ENCODE peak calls at places on chromosomes 3 and 15, in nine cellular contexts. L is fibroblast of mammary gland, J is fibroblast of the aortic adventitia, T is thoracic aorta, X is cardiac muscle cell, R is GM10248, U is ovary, V is GM23338, K is foreskin fibroblast. E is an unnamed sample.

GRCh38 chr3:42163622-42164244 is 72.6 kb downstream of the TRAK1 start:
- DNase-seq in L (no peak), V (no peak), R (no peak), K (no peak), X (no peak), J (no peak), T (no peak), U (no peak), E (no peak)

GRCh38 chr15:71152542-71152941 is 37.3 kb downstream of the THSD4 start:
- DNase-seq in X (peak; percentile 12), J (no peak), V (no peak), U (no peak), K (no peak), R (no peak), T (no peak), L (no peak), E (no peak)

GRCh38 chr3:129050556-129051295 is 9.9 kb upstream of the GP9 start:
- DNase-seq in V (no peak), R (no peak), U (no peak), K (no peak), J (no peak), T (no peak), X (no peak), L (no peak), E (no peak)

GRCh38 chr3:186219211-186219638 is 110.3 kb upstream of the ETV5 start:
- DNase-seq in K (no peak), L (no peak), R (no peak), X (no peak), T (no peak), U (no peak), V (no peak), J (no peak), E (no peak)

GRCh38 chr3:142028174-142028833 is 121.0 kb downstream of the TFDP2 start:
- DNase-seq in L (peak; percentile 85), U (no peak), R (peak; percentile 43), T (no peak), V (peak; percentile 95), X (peak; percentile 86), J (peak; percentile 88), K (peak; percentile 58), E (no peak)

GRCh38 chr3:155270063-155270462 is 23.4 kb downstream of the STRIT1 start:
- DNase-seq in T (no peak), R (no peak), U (no peak), V (no peak), J (no peak), X (no peak), K (no peak), L (no peak), E (no peak)

GRCh38 chr15:59274126-59274970 is 67.7 kb downstream of the LDHAL6B start:
- DNase-seq in J (peak; percentile 66), K (peak; percentile 33), R (no peak), T (no peak), U (no peak), V (no peak), X (peak; percentile 70), L (peak; percentile 62), E (no peak)

GRCh38 chr3:70947584-70947983 is 635.1 kb upstream of the MDFIC2 start:
- DNase-seq in U (no peak), R (no peak), J (peak; percentile 71), L (no peak), T (no peak), X (peak; percentile 41), K (no peak), V (no peak), E (no peak)

GRCh38 chr15:58748787-58749531 is 548 bp downstream of the ADAM10 start:
- DNase-seq in R (peak; percentile 37), L (no peak), J (peak; percentile 30), U (peak; percentile 48), V (peak; percentile 69), K (peak; percentile 18), X (peak; percentile 62), T (no peak), E (peak; percentile 48)

GRCh38 chr3:112074006-112074405 is 12.2 kb upstream of the C3orf52 start:
- DNase-seq in R (no peak), K (no peak), V (no peak), T (no peak), U (no peak), J (peak; percentile 38), L (peak; percentile 28), X (no peak), E (no peak)

GRCh38 chr3:64410226-64410625 is 185.0 kb upstream of the PRICKLE2 start:
- DNase-seq in R (no peak), T (no peak), J (no peak), U (no peak), X (no peak), V (no peak), L (no peak), K (no peak), E (no peak)

GRCh38 chr3:186241910-186242821 is 119.9 kb downstream of the DGKG start:
- DNase-seq in T (no peak), V (peak; percentile 92), K (peak; percentile 39), L (peak; percentile 86), U (no peak), R (peak; percentile 77), J (peak; percentile 72), X (peak; percentile 80), E (peak; percentile 35)

GRCh38 chr3:127077506-127078064 is 94.7 kb downstream of the PLXNA1 start:
- DNase-seq in U (no peak), L (no peak), J (no peak), X (no peak), T (no peak), V (no peak), R (no peak), K (no peak), E (no peak)

GRCh38 chr3:185586644-185586964 is 509 bp downstream of the SENP2 start:
- DNase-seq in V (no peak), R (no peak), T (no peak), L (no peak), U (no peak), X (no peak), J (no peak), K (no peak), E (no peak)

GRCh38 chr15:25659251-25659650 is 203.9 kb downstream of the ATP10A start:
- DNase-seq in K (no peak), R (no peak), T (no peak), U (no peak), X (no peak), J (no peak), V (no peak), L (no peak), E (no peak)

GRCh38 chr3:140635276-140635675 is 42.6 kb upstream of the TRIM42 start:
- DNase-seq in U (no peak), J (no peak), V (no peak), X (no peak), L (no peak), R (no peak), K (no peak), T (no peak), E (no peak)

GRCh38 chr15:100987143-100987542 is 68.0 kb downstream of the LRRK1 start:
- DNase-seq in U (no peak), V (no peak), K (peak; percentile 28), T (no peak), X (peak; percentile 23), L (peak; percentile 57), R (no peak), J (peak; percentile 36), E (no peak)

GRCh38 chr3:138479355-138479964 is 45.0 kb downstream of the ESYT3 start:
- DNase-seq in L (peak; percentile 54), K (peak; percentile 47), X (peak; percentile 59), R (peak; percentile 53), J (peak; percentile 46), U (no peak), V (peak; percentile 84), T (no peak), E (no peak)
- TF ChIP-seq CTCF in L (peak; percentile 97), K (peak; percentile 81), X (peak; percentile 95), R (peak; percentile 73), J (peak; percentile 87), U (no peak), V (peak; percentile 97), T (no peak), E (no peak)

DNA sequence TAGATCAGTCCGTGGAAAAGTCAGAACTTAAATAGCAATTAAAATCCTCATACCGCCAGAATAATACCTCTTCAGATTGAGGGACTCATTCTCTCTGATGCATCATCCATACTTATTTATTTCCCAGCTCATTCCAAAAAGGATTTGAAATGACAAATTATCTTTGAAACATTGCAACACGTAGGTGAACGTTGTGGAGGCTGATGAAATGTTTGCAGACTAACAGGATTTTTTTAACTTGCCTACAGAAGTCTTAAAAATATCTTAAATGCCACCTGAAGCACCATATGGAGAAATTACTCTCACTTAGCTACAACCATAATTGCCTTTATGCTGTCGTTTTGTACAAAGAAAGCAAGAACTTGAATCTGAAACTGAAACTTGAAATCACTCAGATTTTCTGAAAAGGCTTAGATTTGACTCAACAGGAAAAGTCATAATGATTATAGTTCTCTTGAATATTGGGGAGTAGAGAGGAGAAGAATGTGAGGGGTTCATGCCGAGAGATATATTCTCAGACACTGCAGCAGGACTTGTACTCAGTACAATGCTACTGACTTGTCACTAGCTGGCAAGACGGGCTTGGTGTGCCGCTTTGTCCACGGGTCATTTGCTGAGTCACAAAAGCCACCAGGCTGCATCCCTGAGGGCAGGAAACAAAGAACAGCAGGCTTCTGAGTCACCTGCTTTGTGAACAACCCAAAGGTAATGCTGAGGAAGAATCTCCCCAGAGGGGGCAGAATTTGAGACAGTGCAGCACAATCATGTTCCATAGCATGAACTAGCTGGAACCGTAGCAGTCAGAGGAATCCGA is 7.1 kb upstream of the FMN1 start:
- DNase-seq in K (peak; percentile 23), T (no peak), U (no peak), X (peak; percentile 6), L (peak; percentile 30), R (peak; percentile 35), V (peak; percentile 77), J (peak; percentile 16), E (peak; percentile 27)
- TF ChIP-seq CTCF in K (no peak), T (no peak), U (no peak), X (no peak), L (peak; percentile 19), R (no peak), V (peak; percentile 35), J (no peak), E (no peak)

DNA sequence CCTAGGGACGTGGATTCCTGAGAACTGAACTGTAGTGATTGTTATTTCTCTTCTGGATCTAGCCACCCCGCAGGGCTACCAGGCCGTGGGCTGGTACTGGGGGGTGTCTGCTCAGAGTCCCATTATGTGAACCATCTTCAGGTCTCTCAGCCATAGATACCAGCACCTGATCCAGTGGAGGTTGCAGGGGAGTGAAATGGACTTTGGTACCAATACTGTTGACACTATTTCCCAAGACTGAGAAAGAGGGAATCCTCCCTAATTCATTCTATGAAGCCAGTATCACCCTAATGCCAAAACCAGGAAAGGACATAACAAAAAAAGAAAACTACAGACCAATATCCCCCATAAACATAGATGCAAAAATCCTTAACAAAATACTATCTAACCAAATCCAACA is 237.0 kb upstream of the AGTR1 start:
- DNase-seq in J (no peak), V (no peak), R (no peak), U (no peak), T (no peak), L (no peak), K (no peak), X (no peak), E (no peak)
- TF ChIP-seq CTCF in J (no peak), V (no peak), R (no peak), U (no peak), T (no peak), L (no peak), K (no peak), X (no peak), E (no peak)

DNA sequence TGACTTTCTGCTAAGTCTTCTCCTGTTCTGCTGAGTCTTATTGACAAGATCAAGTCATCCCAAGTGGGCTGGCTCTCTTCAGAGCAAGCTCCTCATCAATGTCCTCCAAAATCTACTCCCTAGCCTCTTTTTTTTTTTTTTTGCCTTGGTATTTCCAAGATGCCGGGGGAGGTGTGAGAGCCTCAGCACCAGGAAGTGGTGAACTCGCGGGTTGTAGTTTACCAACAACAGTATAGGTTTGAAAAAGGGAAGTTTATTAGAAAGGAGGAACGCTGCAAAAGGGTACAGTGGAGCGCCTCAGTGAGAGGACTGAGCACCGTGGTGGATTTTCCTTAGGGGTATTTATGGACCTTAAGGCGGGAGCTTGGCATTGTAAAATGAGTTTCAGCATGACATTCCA is 94.3 kb upstream of the SGO1 start:
- DNase-seq in R (no peak), K (no peak), V (peak; percentile 39), T (no peak), X (no peak), L (no peak), U (no peak), J (no peak), E (no peak)
- TF ChIP-seq CTCF in R (no peak), K (no peak), V (no peak), T (no peak), X (no peak), L (no peak), U (no peak), J (no peak), E (no peak)

E was measured in omental fat pad.